ENCODE peak calls at places on chromosomes 5 and 9, in eight cellular contexts. I, K, C, W, F, J, V and H are unnamed samples.

GRCh38 chr5:10734832-10735231 is 26.2 kb downstream of the DAP start:
- DNase-seq in V (no peak), K (no peak), C (no peak), J (no peak), F (no peak), I (no peak), W (no peak), H (no peak)

GRCh38 chr5:38369692-38370091 is 111.3 kb downstream of the EGFLAM start:
- DNase-seq in C (no peak), W (no peak), I (no peak), K (peak), J (no peak), F (no peak), V (no peak), H (no peak)

GRCh38 chr5:95647331-95647659 is 718 bp downstream of the RFESD start:
- DNase-seq in W (no peak), I (no peak), K (no peak), C (no peak), V (no peak), F (no peak), J (no peak), H (no peak)

GRCh38 chr5:169757016-169757415 is 119.9 kb downstream of the DOCK2 start:
- DNase-seq in C (no peak), K (peak), V (no peak), J (no peak), W (no peak), I (no peak), F (peak), H (no peak)

GRCh38 chr5:123524146-123524545 is 12.2 kb downstream of the CSNK1G3 start:
- DNase-seq in K (no peak), C (no peak), J (no peak), W (no peak), V (no peak), F (no peak), I (no peak), H (no peak)

GRCh38 chr5:91339053-91339710 is 43.9 kb downstream of the ARRDC3 start:
- DNase-seq in I (no peak), W (no peak), C (no peak), V (no peak), J (no peak), K (peak), F (peak), H (no peak)

GRCh38 chr5:54087436-54087835 is 222.9 kb downstream of the ARL15 start:
- DNase-seq in J (no peak), I (no peak), C (no peak), W (no peak), V (no peak), F (peak), K (peak), H (no peak)

GRCh38 chr5:144134181-144134827 is 36.2 kb downstream of the YIPF5 start:
- DNase-seq in J (no peak), K (no peak), F (peak), V (no peak), C (no peak), I (no peak), W (no peak), H (no peak)

GRCh38 chr9:95265960-95266359 is 51.5 kb downstream of the FANCC start:
- DNase-seq in V (no peak), C (no peak), F (no peak), J (no peak), K (no peak), I (no peak), W (no peak), H (no peak)

GRCh38 chr9:130414910-130415746 is 29.6 kb upstream of the ASS1 start:
- DNase-seq in V (no peak), W (no peak), I (no peak), C (no peak), F (no peak), K (no peak), J (no peak), H (no peak)

GRCh38 chr5:54455413-54456157 is at the start of gene HSPB3:
- DNase-seq in W (no peak), J (no peak), V (no peak), F (peak), I (no peak), C (no peak), K (peak), H (no peak)

GRCh38 chr9:130857864-130858730 is 23.0 kb downstream of the ABL1 start:
- DNase-seq in F (peak), C (no peak), J (no peak), K (peak), V (no peak), I (no peak), W (no peak), H (no peak)

GRCh38 chr5:61030163-61030482 is 85.1 kb downstream of the NDUFAF2 start:
- DNase-seq in J (no peak), W (no peak), I (no peak), C (no peak), V (no peak), F (peak), K (peak), H (no peak)

GRCh38 chr9:9961487-9961886 is 651.3 kb downstream of the PTPRD start:
- DNase-seq in C (no peak), V (no peak), K (no peak), F (no peak), I (no peak), W (no peak), J (no peak), H (no peak)

GRCh38 chr5:154285661-154286408 is 95.3 kb downstream of the GALNT10 start:
- DNase-seq in I (no peak), K (peak), F (peak), J (no peak), W (no peak), C (peak), V (no peak), H (no peak)

GRCh38 chr5:177085985-177086917 is at the start of gene FGFR4:
- DNase-seq in I (no peak), F (peak), K (peak), J (peak), W (peak), V (peak), C (peak), H (peak)

GRCh38 chr5:42759456-42759855 is 2.8 kb downstream of the CCDC152 start:
- DNase-seq in F (no peak), W (no peak), V (no peak), C (no peak), I (no peak), K (no peak), J (no peak), H (no peak)

GRCh38 chr5:10757043-10757442 is 4.0 kb downstream of the DAP start:
- DNase-seq in K (no peak), F (no peak), V (no peak), I (no peak), C (no peak), W (no peak), J (no peak), H (no peak)

GRCh38 chr9:95494022-95494415 is 22.8 kb downstream of the PTCH1 start:
- DNase-seq in W (no peak), J (peak), F (no peak), I (no peak), V (no peak), C (no peak), K (no peak), H (no peak)

GRCh38 chr5:175749591-175749990 is 91.7 kb downstream of the HRH2 start:
- DNase-seq in J (no peak), K (no peak), W (no peak), V (no peak), F (no peak), C (no peak), I (no peak), H (no peak)

GRCh38 chr5:1184163-1184470 is 17.3 kb upstream of the SLC6A19 start:
- DNase-seq in F (no peak), I (no peak), J (no peak), C (no peak), K (no peak), W (no peak), V (no peak), H (no peak)

GRCh38 chr9:122860319-122861142 is 32.1 kb upstream of the PDCL start:
- DNase-seq in J (no peak), C (no peak), F (no peak), V (no peak), I (no peak), W (no peak), K (no peak), H (no peak)